ENCODE peak calls at places on chromosomes 3 and 15, in four cellular contexts. One of them, this sample, is unnamed.

GRCh38 chr3:52479037-52479875 is 15.9 kb upstream of the STAB1 start:
- DNase-seq in K562: no peak
- DNase-seq in GM12878: no peak
- DNase-seq in HL-60: no peak
- DNase-seq in this sample: no peak

GRCh38 chr15:72231847-72232461 is 964 bp upstream of the PKM start:
- DNase-seq in K562: peak
- DNase-seq in HL-60: no peak
- DNase-seq in GM12878: no peak
- DNase-seq in this sample: no peak

GRCh38 chr15:27576576-27576975 is 522.5 kb downstream of the OCA2 start:
- DNase-seq in HL-60: no peak
- DNase-seq in GM12878: no peak
- DNase-seq in K562: no peak
- DNase-seq in this sample: no peak

GRCh38 chr15:84955089-84955848 is 26.4 kb upstream of the PDE8A start:
- DNase-seq in K562: peak
- DNase-seq in HL-60: peak
- DNase-seq in GM12878: no peak
- DNase-seq in this sample: no peak

GRCh38 chr3:66593978-66594377 is 93.2 kb upstream of the LRIG1 start:
- DNase-seq in K562: no peak
- DNase-seq in HL-60: no peak
- DNase-seq in GM12878: no peak
- DNase-seq in this sample: no peak

GRCh38 chr3:71104090-71104489 is 479.4 kb downstream of the FOXP1 start:
- DNase-seq in K562: no peak
- DNase-seq in GM12878: no peak
- DNase-seq in HL-60: no peak
- DNase-seq in this sample: no peak

GRCh38 chr3:45154641-45155147 is 8.5 kb upstream of the CDCP1 start:
- DNase-seq in HL-60: no peak
- DNase-seq in GM12878: no peak
- DNase-seq in K562: no peak
- DNase-seq in this sample: no peak

GRCh38 chr15:31311735-31312134 is 14.9 kb upstream of the KLF13 start:
- DNase-seq in K562: no peak
- DNase-seq in HL-60: no peak
- DNase-seq in GM12878: no peak
- DNase-seq in this sample: no peak

GRCh38 chr3:63528325-63529000 is 124.0 kb upstream of the SNTN start:
- DNase-seq in K562: no peak
- DNase-seq in GM12878: no peak
- DNase-seq in HL-60: no peak
- DNase-seq in this sample: no peak

GRCh38 chr3:72241525-72241924 is 456.6 kb upstream of the PROK2 start:
- DNase-seq in HL-60: no peak
- DNase-seq in K562: no peak
- DNase-seq in GM12878: no peak
- DNase-seq in this sample: no peak

GRCh38 chr3:172391592-172392302 is 56.5 kb downstream of the GHSR start:
- DNase-seq in K562: peak
- DNase-seq in GM12878: no peak
- DNase-seq in HL-60: no peak
- DNase-seq in this sample: no peak

GRCh38 chr15:70100495-70101331 is 3.0 kb upstream of the TLE3 start:
- DNase-seq in HL-60: peak
- DNase-seq in K562: peak
- DNase-seq in GM12878: no peak
- DNase-seq in this sample: no peak

GRCh38 chr15:63104727-63105126 is 16.9 kb upstream of the LACTB start:
- DNase-seq in HL-60: no peak
- DNase-seq in GM12878: no peak
- DNase-seq in K562: no peak
- DNase-seq in this sample: no peak

GRCh38 chr3:196287066-196287404 is 491 bp downstream of the PCYT1A start:
- DNase-seq in HL-60: no peak
- DNase-seq in K562: no peak
- DNase-seq in GM12878: no peak
- DNase-seq in this sample: no peak

GRCh38 chr15:22257047-22257667 is 176.8 kb downstream of the OR4M2 start:
- DNase-seq in HL-60: no peak
- DNase-seq in GM12878: no peak
- DNase-seq in K562: no peak
- DNase-seq in this sample: no peak

GRCh38 chr3:155737844-155738460 is 6.9 kb downstream of the PLCH1 start:
- DNase-seq in K562: no peak
- DNase-seq in HL-60: peak
- DNase-seq in GM12878: peak
- DNase-seq in this sample: no peak

GRCh38 chr3:133591271-133591742 is 17.8 kb downstream of the CDV3 start:
- DNase-seq in GM12878: no peak
- DNase-seq in K562: no peak
- DNase-seq in HL-60: no peak
- DNase-seq in this sample: no peak

GRCh38 chr3:177126015-177126773 is 71.1 kb downstream of the TBL1XR1 start:
- DNase-seq in GM12878: no peak
- DNase-seq in K562: no peak
- DNase-seq in HL-60: no peak
- DNase-seq in this sample: no peak

GRCh38 chr3:62587579-62588031 is 214.3 kb upstream of the FEZF2 start:
- DNase-seq in GM12878: no peak
- DNase-seq in K562: no peak
- DNase-seq in HL-60: no peak
- DNase-seq in this sample: no peak

GRCh38 chr15:51229907-51230328 is 108.5 kb downstream of the CYP19A1 start:
- DNase-seq in HL-60: no peak
- DNase-seq in GM12878: no peak
- DNase-seq in K562: no peak
- DNase-seq in this sample: no peak

GRCh38 chr15:64024172-64025050 is 21.9 kb downstream of the DAPK2 start:
- DNase-seq in GM12878: no peak
- DNase-seq in HL-60: no peak
- DNase-seq in K562: no peak
- DNase-seq in this sample: no peak

GRCh38 chr3:67401911-67402310 is 252.5 kb downstream of the SUCLG2 start:
- DNase-seq in GM12878: no peak
- DNase-seq in K562: no peak
- DNase-seq in HL-60: peak
- DNase-seq in this sample: no peak

GRCh38 chr15:59976480-59976879 is 27.6 kb upstream of the FOXB1 start:
- DNase-seq in K562: no peak
- DNase-seq in GM12878: peak
- DNase-seq in HL-60: peak
- DNase-seq in this sample: no peak

GRCh38 chr3:8576841-8577553 is 67.6 kb downstream of the SSUH2 start:
- DNase-seq in HL-60: no peak
- DNase-seq in GM12878: no peak
- DNase-seq in K562: no peak
- DNase-seq in this sample: no peak

GRCh38 chr3:74390121-74390870 is 224.2 kb downstream of the CNTN3 start:
- DNase-seq in HL-60: no peak
- DNase-seq in K562: no peak
- DNase-seq in GM12878: no peak
- DNase-seq in this sample: no peak

GRCh38 chr15:43465105-43465504 is 27.9 kb downstream of the TP53BP1 start:
- DNase-seq in K562: no peak
- DNase-seq in GM12878: no peak
- DNase-seq in HL-60: no peak
- DNase-seq in this sample: no peak

GRCh38 chr15:32119694-32120330 is 89.5 kb downstream of the CHRNA7 start:
- DNase-seq in GM12878: no peak
- DNase-seq in HL-60: no peak
- DNase-seq in K562: no peak
- DNase-seq in this sample: no peak

GRCh38 chr3:136632625-136633081 is 119.5 kb downstream of the STAG1 start:
- DNase-seq in GM12878: no peak
- DNase-seq in K562: no peak
- DNase-seq in HL-60: no peak
- DNase-seq in this sample: no peak

GRCh38 chr15:63402498-63403253 is 21.0 kb upstream of the CA12 start:
- DNase-seq in GM12878: no peak
- DNase-seq in K562: peak
- DNase-seq in HL-60: no peak
- DNase-seq in this sample: no peak

GRCh38 chr3:177295116-177295515 is 97.8 kb upstream of the TBL1XR1 start:
- DNase-seq in K562: no peak
- DNase-seq in GM12878: no peak
- DNase-seq in HL-60: no peak
- DNase-seq in this sample: no peak

GRCh38 chr15:63492541-63493077 is 11.8 kb upstream of the USP3 start:
- DNase-seq in GM12878: no peak
- DNase-seq in HL-60: no peak
- DNase-seq in K562: no peak
- DNase-seq in this sample: no peak

GRCh38 chr15:70227122-70227521 is 129.4 kb upstream of the TLE3 start:
- DNase-seq in K562: no peak
- DNase-seq in GM12878: no peak
- DNase-seq in HL-60: no peak
- DNase-seq in this sample: no peak

GRCh38 chr3:63878394-63879089 is 14.9 kb downstream of the ATXN7 start:
- DNase-seq in HL-60: no peak
- DNase-seq in K562: no peak
- DNase-seq in GM12878: no peak
- DNase-seq in this sample: no peak

GRCh38 chr15:89187911-89188514 is 33.4 kb downstream of the RLBP1 start:
- DNase-seq in K562: no peak
- DNase-seq in HL-60: no peak
- DNase-seq in GM12878: no peak
- DNase-seq in this sample: no peak
- TF ChIP-seq SPI1 in K562: no peak
- TF ChIP-seq SPI1 in HL-60: no peak
- TF ChIP-seq SPI1 in GM12878: no peak
- TF ChIP-seq SPI1 in this sample: no peak

DNA sequence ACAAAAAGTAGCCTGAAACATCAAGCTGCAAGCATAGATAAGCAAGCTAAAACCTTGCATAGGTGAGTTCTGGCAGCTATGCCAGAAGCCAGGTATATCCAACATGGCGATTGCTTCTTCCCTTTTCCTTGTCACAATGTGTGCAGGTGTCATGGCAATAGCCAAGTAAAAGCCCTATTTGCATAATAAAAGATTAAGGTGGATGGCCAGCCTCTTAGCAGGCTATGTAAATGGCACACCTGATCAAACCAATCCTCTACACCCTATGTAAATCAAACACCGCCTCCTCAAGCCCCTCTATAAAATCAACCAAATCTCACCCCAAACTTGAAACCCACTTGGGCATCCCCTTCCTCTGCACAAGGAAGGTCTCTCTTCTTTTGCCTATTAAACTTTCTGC is 366.8 kb downstream of the VGLL3 start:
- DNase-seq in GM12878: no peak
- DNase-seq in K562: no peak
- DNase-seq in HL-60: no peak
- DNase-seq in this sample: no peak
- TF ChIP-seq SPI1 in GM12878: no peak
- TF ChIP-seq SPI1 in K562: no peak
- TF ChIP-seq SPI1 in HL-60: no peak
- TF ChIP-seq SPI1 in this sample: no peak

DNA sequence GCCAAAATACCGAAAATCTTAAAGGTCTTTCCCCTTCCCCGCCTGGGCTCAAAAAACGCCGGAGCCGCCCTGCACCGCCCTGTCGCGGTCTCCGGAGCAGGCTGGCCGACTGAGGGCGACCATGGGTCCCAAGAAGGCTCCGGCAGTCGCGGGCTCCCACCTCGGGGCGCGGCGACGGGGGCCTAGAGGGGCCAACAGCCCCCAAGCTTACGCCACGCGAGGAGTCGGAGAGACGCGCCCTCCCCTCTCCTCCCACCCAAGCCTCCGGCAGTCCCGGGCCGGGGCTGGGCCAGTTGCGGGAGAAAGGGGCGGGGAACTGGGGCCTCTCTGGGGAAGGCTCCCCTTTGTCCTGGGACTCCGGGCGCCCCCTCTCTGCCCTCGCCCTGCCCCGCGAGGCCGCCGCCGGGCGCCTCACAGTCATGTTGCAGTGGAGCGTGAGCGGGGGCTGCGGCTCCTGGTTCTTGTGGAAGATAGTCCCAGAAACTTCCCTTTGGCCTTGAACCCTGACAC is 69.1 kb downstream of the GOLGA8B start:
- DNase-seq in GM12878: no peak
- DNase-seq in K562: peak
- DNase-seq in HL-60: peak
- DNase-seq in this sample: peak
- TF ChIP-seq SPI1 in GM12878: no peak
- TF ChIP-seq SPI1 in K562: no peak
- TF ChIP-seq SPI1 in HL-60: no peak
- TF ChIP-seq SPI1 in this sample: no peak

GRCh38 chr3:112770026-112770626 is 76.5 kb downstream of the CD200R1L start:
- DNase-seq in HL-60: no peak
- DNase-seq in K562: peak
- DNase-seq in GM12878: no peak
- DNase-seq in this sample: no peak
- TF ChIP-seq SPI1 in HL-60: no peak
- TF ChIP-seq SPI1 in K562: no peak
- TF ChIP-seq SPI1 in GM12878: no peak
- TF ChIP-seq SPI1 in this sample: no peak

GRCh38 chr3:142652826-142653292 is 56.7 kb downstream of the PLS1 start:
- DNase-seq in K562: peak
- DNase-seq in HL-60: no peak
- DNase-seq in GM12878: no peak
- DNase-seq in this sample: no peak

GRCh38 chr3:142651711-142652110 is 55.5 kb downstream of the PLS1 start:
- DNase-seq in K562: no peak
- DNase-seq in HL-60: no peak
- DNase-seq in GM12878: no peak
- DNase-seq in this sample: no peak

GRCh38 chr3:142648950-142649349 is 52.8 kb downstream of the PLS1 start:
- DNase-seq in HL-60: no peak
- DNase-seq in GM12878: no peak
- DNase-seq in K562: no peak
- DNase-seq in this sample: no peak

GRCh38 chr3:142647856-142648255 is 51.7 kb downstream of the PLS1 start:
- DNase-seq in GM12878: no peak
- DNase-seq in K562: no peak
- DNase-seq in HL-60: no peak
- DNase-seq in this sample: no peak

GRCh38 chr3:142649996-142650693 is 54.0 kb downstream of the PLS1 start:
- DNase-seq in K562: no peak
- DNase-seq in GM12878: no peak
- DNase-seq in HL-60: no peak
- DNase-seq in this sample: no peak
- TF ChIP-seq SPI1 in K562: no peak
- TF ChIP-seq SPI1 in GM12878: no peak
- TF ChIP-seq SPI1 in HL-60: peak
- TF ChIP-seq SPI1 in this sample: no peak

GRCh38 chr15:82313446-82313845 is 35.8 kb downstream of the GOLGA6L10 start:
- DNase-seq in GM12878: no peak
- DNase-seq in K562: no peak
- DNase-seq in HL-60: no peak
- DNase-seq in this sample: no peak
- TF ChIP-seq SPI1 in GM12878: no peak
- TF ChIP-seq SPI1 in K562: no peak
- TF ChIP-seq SPI1 in HL-60: no peak
- TF ChIP-seq SPI1 in this sample: no peak